ENCODE peak calls at places on chromosomes 11 and 22, in seven cellular contexts. D is activated B cell treated with CpG ODN at 0.5 μM for 24 hours, H is glutamatergic neuron, J is sigmoid colon, I is cardiac muscle cell, U is foreskin keratinocyte, Y is PC-3. E is an unnamed sample.

GRCh38 chr22:49880281-49880680 is 26.6 kb downstream of the ZBED4 start:
- DNase-seq in D (no peak), H (peak; percentile 33), J (no peak), I (no peak), U (no peak), Y (no peak), E (no peak)

GRCh38 chr11:61357233-61357893 is 4.3 kb downstream of the CYB561A3 start:
- DNase-seq in D (peak; percentile 57), H (no peak), J (no peak), I (no peak), U (no peak), Y (no peak), E (no peak)

GRCh38 chr22:50526849-50527801 is 1.7 kb upstream of the SCO2 start:
- DNase-seq in D (no peak), H (peak; percentile 36), J (peak; percentile 82), I (peak; percentile 54), U (no peak), Y (peak; percentile 37), E (no peak)

GRCh38 chr22:24806663-24807001 is 621 bp downstream of the SGSM1 start:
- DNase-seq in D (no peak), H (no peak), J (no peak), I (no peak), U (no peak), Y (no peak), E (peak; percentile 12)

GRCh38 chr11:9692696-9693095 is 28.8 kb downstream of the SWAP70 start:
- DNase-seq in D (no peak), H (no peak), J (no peak), I (no peak), U (no peak), Y (no peak), E (no peak)

GRCh38 chr11:83521647-83522596 is 235.8 kb upstream of the CCDC90B start:
- DNase-seq in D (no peak), H (no peak), J (no peak), I (peak; percentile 18), U (no peak), Y (peak; percentile 15), E (no peak)

GRCh38 chr22:36221799-36222751 is 17.3 kb downstream of the APOL2 start:
- DNase-seq in D (no peak), H (peak; percentile 43), J (no peak), I (peak; percentile 70), U (peak; percentile 19), Y (peak; percentile 46), E (peak; percentile 60)

GRCh38 chr11:86695391-86695790 is 23.0 kb upstream of the ME3 start:
- DNase-seq in D (no peak), H (no peak), J (no peak), I (no peak), U (no peak), Y (peak; percentile 20), E (no peak)

GRCh38 chr22:46446799-46447198 is 90.6 kb downstream of the CELSR1 start:
- DNase-seq in D (no peak), H (no peak), J (no peak), I (no peak), U (no peak), Y (no peak), E (no peak)

GRCh38 chr22:24894998-24895397 is 51.5 kb downstream of the LHFPL7 start:
- DNase-seq in D (no peak), H (no peak), J (peak; percentile 88), I (peak; percentile 21), U (peak; percentile 17), Y (peak; percentile 65), E (peak; percentile 8)

GRCh38 chr22:27686534-27686933 is 115.0 kb downstream of the MN1 start:
- DNase-seq in D (no peak), H (no peak), J (peak; percentile 84), I (peak; percentile 91), U (no peak), Y (no peak), E (no peak)

GRCh38 chr11:64210301-64211020 is 3.9 kb downstream of the FERMT3 start:
- DNase-seq in D (no peak), H (no peak), J (no peak), I (no peak), U (no peak), Y (no peak), E (no peak)

GRCh38 chr22:44398791-44399190 is 86.0 kb upstream of the SHISAL1 start:
- DNase-seq in D (no peak), H (no peak), J (no peak), I (no peak), U (no peak), Y (no peak), E (no peak)

GRCh38 chr11:35281169-35281591 is 138.2 kb downstream of the SLC1A2 start:
- DNase-seq in D (no peak), H (no peak), J (no peak), I (no peak), U (no peak), Y (no peak), E (no peak)

GRCh38 chr11:112279901-112280267 is 19.2 kb upstream of the PLET1 start:
- DNase-seq in D (peak; percentile 73), H (peak; percentile 84), J (peak; percentile 77), I (peak; percentile 77), U (no peak), Y (peak; percentile 69), E (peak; percentile 85)

GRCh38 chr11:17397311-17398002 is 9.0 kb upstream of the KCNJ11 start:
- DNase-seq in D (no peak), H (no peak), J (no peak), I (no peak), U (no peak), Y (no peak), E (no peak)

GRCh38 chr11:9573775-9574555 is 495 bp downstream of the WEE1 start:
- DNase-seq in D (no peak), H (peak; percentile 63), J (no peak), I (peak; percentile 55), U (no peak), Y (no peak), E (peak; percentile 58)

GRCh38 chr11:61121917-61122316 is 19.6 kb downstream of the CD5 start:
- DNase-seq in D (no peak), H (no peak), J (no peak), I (no peak), U (peak; percentile 15), Y (peak; percentile 31), E (no peak)

GRCh38 chr11:77690649-77691048 is 53.1 kb upstream of the CLNS1A start:
- DNase-seq in D (no peak), H (no peak), J (no peak), I (no peak), U (no peak), Y (no peak), E (no peak)

GRCh38 chr11:77687088-77687487 is 49.5 kb upstream of the CLNS1A start:
- DNase-seq in D (no peak), H (no peak), J (no peak), I (no peak), U (no peak), Y (no peak), E (no peak)
- TF ChIP-seq CTCF in D (no peak), H (no peak), J (no peak), I (no peak), U (no peak), Y (no peak), E (no peak)

DNA sequence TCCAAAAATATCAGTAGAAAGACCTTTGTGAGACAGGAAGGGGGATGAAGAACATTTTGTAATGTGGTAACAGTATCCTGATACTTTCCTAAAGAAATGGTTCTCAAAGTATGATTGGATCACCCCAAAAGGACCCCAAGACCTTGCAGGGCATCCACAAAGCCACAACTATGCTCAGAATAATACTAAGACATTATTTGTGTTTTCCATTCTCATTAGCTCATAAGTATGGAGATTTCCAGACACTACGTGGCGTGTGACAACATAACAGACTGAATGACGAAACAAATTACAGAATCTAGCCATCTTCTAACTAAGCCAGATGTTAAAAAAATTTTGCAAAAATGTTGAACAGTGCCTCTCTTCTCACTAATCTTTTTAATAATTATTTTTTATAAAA is 24.9 kb downstream of the CHEK2 start:
- DNase-seq in D (no peak), H (no peak), J (no peak), I (no peak), U (no peak), Y (no peak), E (no peak)
- TF ChIP-seq CTCF in D (no peak), H (no peak), J (no peak), I (no peak), U (no peak), Y (no peak), E (no peak)

DNA sequence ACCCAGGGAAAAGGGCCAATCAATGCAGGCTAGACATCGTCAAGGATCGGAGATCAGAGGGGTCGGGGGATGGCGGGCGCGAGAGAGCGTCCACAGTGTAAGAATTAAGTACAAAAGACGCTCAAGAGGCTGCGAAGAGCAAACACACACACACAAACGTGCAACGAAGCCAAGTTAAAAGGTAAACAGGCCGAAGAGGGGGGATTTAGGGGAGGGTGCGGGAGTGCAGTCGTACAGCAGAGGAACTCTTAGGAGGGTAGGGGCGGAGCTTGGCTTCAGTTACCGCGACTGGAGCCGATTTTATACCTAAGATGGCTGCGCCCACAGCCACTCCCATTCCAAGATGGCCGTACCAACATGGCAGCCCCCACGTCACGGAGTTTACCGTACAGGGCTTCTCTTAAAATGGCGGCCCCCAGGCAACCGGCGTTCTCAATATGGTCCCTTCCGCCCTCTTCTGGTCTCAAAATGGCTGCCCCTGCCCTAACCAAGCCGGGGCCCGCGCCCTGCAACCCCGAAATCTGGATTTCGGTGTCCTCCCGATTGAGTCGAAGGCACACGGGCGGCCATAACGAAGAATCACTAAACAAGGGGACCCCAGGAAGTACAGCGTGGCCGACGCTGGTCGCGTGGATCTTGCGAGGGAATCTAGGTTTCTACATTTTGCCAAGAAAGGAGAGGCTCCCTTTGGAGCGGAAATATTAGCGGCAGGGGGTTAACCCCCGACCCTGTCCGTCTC is 2.0 kb downstream of the GNG3 start:
- DNase-seq in D (peak; percentile 83), H (peak; percentile 91), J (peak; percentile 100), I (peak; percentile 99), U (peak; percentile 87), Y (no peak), E (peak; percentile 91)
- TF ChIP-seq CTCF in D (no peak), H (no peak), J (no peak), I (no peak), U (peak; percentile 37), Y (no peak), E (no peak)

GRCh38 chr11:68655806-68656205 is 28.5 kb upstream of the GAL start:
- DNase-seq in D (no peak), H (no peak), J (no peak), I (no peak), U (no peak), Y (no peak), E (no peak)
- TF ChIP-seq CTCF in D (no peak), H (no peak), J (no peak), I (no peak), U (no peak), Y (no peak), E (no peak)

DNA sequence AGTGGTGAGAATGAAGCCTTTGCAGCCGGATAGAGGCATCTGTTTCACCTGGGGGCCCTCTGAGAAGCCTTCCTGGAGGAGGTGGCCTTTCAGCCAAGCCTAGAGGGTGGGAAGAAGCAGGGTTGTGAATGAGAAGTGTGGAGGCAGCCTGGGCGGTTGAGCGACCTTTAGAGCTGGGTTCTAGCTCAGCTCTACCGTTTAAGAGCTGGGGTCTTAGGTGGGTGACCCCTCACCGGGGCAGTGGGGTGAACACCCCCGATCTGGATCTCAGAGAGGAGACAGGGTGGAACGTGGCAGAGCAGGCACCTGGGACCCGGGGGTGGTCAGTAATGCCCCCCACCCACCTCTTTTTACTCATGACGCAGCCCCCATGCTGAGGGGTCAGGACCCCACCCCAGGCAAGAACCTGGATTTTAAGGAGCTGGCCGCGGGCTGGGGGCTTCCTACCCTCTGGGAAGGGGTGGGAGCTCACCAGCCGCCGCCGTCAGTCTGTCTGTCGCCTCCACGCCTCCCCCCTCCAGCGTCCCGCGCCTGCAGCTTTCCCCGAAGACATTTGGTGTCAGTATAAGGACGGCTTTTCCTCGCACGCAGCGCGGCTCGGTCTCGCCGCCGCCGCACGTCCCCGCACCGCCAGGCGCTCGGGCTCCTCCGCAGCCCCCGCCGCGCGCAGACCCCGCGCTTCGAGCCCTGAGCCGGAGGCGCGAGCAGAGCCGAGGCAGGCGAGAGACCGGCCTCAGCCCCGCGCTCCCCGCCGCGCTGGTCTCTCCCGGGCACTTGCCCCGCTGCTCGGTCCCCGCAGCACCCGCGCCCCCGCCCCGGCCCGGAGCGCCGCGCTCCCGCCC is 13.4 kb upstream of the CACNA1I start:
- DNase-seq in D (no peak), H (peak; percentile 59), J (no peak), I (peak; percentile 56), U (no peak), Y (no peak), E (peak; percentile 68)
- TF ChIP-seq CTCF in D (no peak), H (no peak), J (no peak), I (peak; percentile 9), U (peak; percentile 54), Y (no peak), E (no peak)